ENCODE peak calls at places on chromosome 9, in eight cellular contexts. V, W, T, A, F, X, N and D are unnamed samples.

GRCh38 chr9:13033959-13034695 is 245.4 kb downstream of the MPDZ start:
- DNase-seq in A (peak; percentile 50), W (peak; percentile 66), X (peak; percentile 25), T (peak; percentile 50), F (peak; percentile 85), V (peak; percentile 85), N (peak; percentile 80), D (no peak)

GRCh38 chr9:99819123-99819483 is 2.6 kb upstream of the NR4A3 start:
- DNase-seq in V (no peak), X (no peak), W (no peak), T (no peak), A (no peak), N (no peak), F (no peak), D (no peak)

GRCh38 chr9:124180557-124180956 is 77.2 kb upstream of the NEK6 start:
- DNase-seq in A (no peak), N (no peak), T (no peak), V (peak; percentile 84), F (no peak), W (no peak), X (no peak), D (no peak)

GRCh38 chr9:114266969-114267368 is 55.9 kb upstream of the ORM1 start:
- DNase-seq in V (peak; percentile 85), W (no peak), X (no peak), F (no peak), A (no peak), N (no peak), T (no peak), D (no peak)

GRCh38 chr9:89483592-89484474 is 14.1 kb downstream of the SEMA4D start:
- DNase-seq in V (no peak), F (no peak), W (no peak), A (no peak), N (no peak), T (no peak), X (peak; percentile 72), D (no peak)

GRCh38 chr9:84331119-84331791 is 9.3 kb downstream of the SLC28A3 start:
- DNase-seq in V (peak; percentile 40), X (no peak), T (no peak), A (peak; percentile 90), F (no peak), W (no peak), N (no peak), D (no peak)

GRCh38 chr9:123063172-123063508 is 29.7 kb downstream of the GPR21 start:
- DNase-seq in N (no peak), T (no peak), F (no peak), V (no peak), X (no peak), A (no peak), W (no peak), D (no peak)

GRCh38 chr9:18478517-18479361 is 4.8 kb downstream of the ADAMTSL1 start:
- DNase-seq in F (no peak), T (no peak), V (peak; percentile 43), A (no peak), W (peak; percentile 40), X (no peak), N (no peak), D (no peak)

GRCh38 chr9:108469654-108470053 is 386.1 kb downstream of the ACTL7B start:
- DNase-seq in W (no peak), V (peak; percentile 69), F (no peak), A (peak; percentile 49), X (no peak), T (no peak), N (no peak), D (no peak)

GRCh38 chr9:15642369-15642962 is 89.6 kb downstream of the CCDC171 start:
- DNase-seq in W (no peak), V (peak; percentile 69), A (peak; percentile 53), T (no peak), N (no peak), X (peak; percentile 65), F (peak; percentile 21), D (no peak)

DNA sequence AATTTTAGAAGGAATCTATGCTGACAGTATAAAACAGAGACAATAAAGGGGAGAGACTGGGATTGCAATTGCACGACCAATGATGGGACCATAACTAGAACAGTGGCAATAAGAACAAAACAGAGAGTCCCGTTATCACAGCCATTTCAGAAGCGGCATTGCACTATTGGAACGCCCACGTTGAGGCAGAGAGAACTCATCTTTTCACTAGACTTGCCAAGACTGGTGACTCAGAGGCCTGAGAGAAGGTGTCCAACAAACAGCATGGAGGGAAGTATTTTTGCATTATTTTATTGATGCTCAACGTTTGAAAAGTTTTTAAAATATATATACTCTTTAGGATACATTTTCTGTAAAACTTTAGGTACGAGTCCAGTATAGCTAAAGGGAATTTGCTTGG is 737.7 kb downstream of the TLE1 start:
- DNase-seq in V (peak; percentile 34), A (no peak), W (no peak), F (no peak), N (no peak), T (no peak), X (no peak), D (no peak)
- H3K4me3 ChIP-seq in V (no peak overlapping the region), A (no peak overlapping the region), W (no peak overlapping the region), F (no peak overlapping the region), N (no peak overlapping the region), T (no peak overlapping the region), X (no peak overlapping the region), D (no peak overlapping the region)

DNA sequence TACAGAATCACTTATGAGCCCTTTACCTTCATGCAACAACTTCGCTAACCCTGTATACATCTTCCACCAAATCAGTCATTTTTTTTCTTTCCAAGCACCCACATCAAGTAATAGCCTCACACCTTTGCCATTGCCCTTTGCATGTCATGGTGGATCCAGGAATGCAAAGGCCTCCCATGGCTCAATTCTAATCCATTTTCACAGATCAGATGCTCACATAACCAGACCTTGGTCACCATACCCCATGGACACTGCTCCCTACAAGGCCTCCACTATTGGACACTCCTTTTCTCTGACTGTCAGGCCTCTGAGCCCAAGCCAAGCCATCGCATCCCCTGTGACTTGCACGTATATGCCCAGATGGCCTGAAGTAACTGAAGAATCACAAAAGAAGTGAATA is 179.5 kb downstream of the RASEF start:
- DNase-seq in N (no peak), T (no peak), W (no peak), V (no peak), A (no peak), X (no peak), F (no peak), D (no peak)
- H3K4me3 ChIP-seq in N (no peak overlapping the region), T (no peak overlapping the region), W (no peak overlapping the region), V (no peak overlapping the region), A (no peak overlapping the region), X (no peak overlapping the region), F (peak overlapping the region; percentile 31), D (no peak overlapping the region)

GRCh38 chr9:34589371-34589655 is 211 bp downstream of the CNTFR start:
- DNase-seq in X (no peak), A (no peak), V (no peak), F (no peak), W (no peak), T (no peak), N (no peak), D (no peak)
- H3K4me3 ChIP-seq in X (no peak overlapping the region), A (no peak overlapping the region), V (peak overlapping the region; percentile 65), F (peak overlapping the region; percentile 64), W (peak overlapping the region; percentile 80), T (no peak overlapping the region), N (peak overlapping the region; percentile 58), D (peak overlapping the region; percentile 62)

GRCh38 chr9:133955821-133956411 is 36.2 kb downstream of the VAV2 start:
- DNase-seq in X (peak; percentile 90), V (peak; percentile 59), W (peak; percentile 52), T (no peak), N (no peak), A (no peak), F (peak; percentile 93), D (no peak)
- H3K4me3 ChIP-seq in X (peak overlapping the region; percentile 64), V (no peak overlapping the region), W (peak overlapping the region; percentile 22), T (no peak overlapping the region), N (peak overlapping the region; percentile 1), A (no peak overlapping the region), F (no peak overlapping the region), D (no peak overlapping the region)